ENCODE peak calls at places on chromosome 18, in nine cellular contexts. One of them, this sample, is unnamed.

GRCh38 chr18:30016179-30016578 is 1026.4 kb downstream of the DSC3 start:
- DNase-seq in naive B cell: no peak
- DNase-seq in HFFc6: no peak
- DNase-seq in cardiac muscle cell: no peak
- DNase-seq in HAP-1: no peak
- DNase-seq in left lung: no peak
- DNase-seq in stimulated activated CD8-positive, alpha-beta memory T cell treated with anti-CD3 and anti-CD28 coated beads, Interleukin-15, amount 100 ng/mL, for 24 hours: no peak
- DNase-seq in fibroblast of pulmonary artery: no peak
- DNase-seq in HT-29: no peak
- DNase-seq in this sample: no peak

GRCh38 chr18:9615280-9615797 is 980 bp upstream of the PPP4R1 start:
- DNase-seq in HFFc6: no peak
- DNase-seq in HT-29: no peak
- DNase-seq in fibroblast of pulmonary artery: no peak
- DNase-seq in stimulated activated CD8-positive, alpha-beta memory T cell treated with anti-CD3 and anti-CD28 coated beads, Interleukin-15, amount 100 ng/mL, for 24 hours: no peak
- DNase-seq in cardiac muscle cell: no peak
- DNase-seq in HAP-1: no peak
- DNase-seq in left lung: no peak
- DNase-seq in naive B cell: no peak
- DNase-seq in this sample: no peak

GRCh38 chr18:74040459-74041332 is 106.9 kb downstream of the FBXO15 start:
- DNase-seq in cardiac muscle cell: peak
- DNase-seq in HAP-1: peak
- DNase-seq in stimulated activated CD8-positive, alpha-beta memory T cell treated with anti-CD3 and anti-CD28 coated beads, Interleukin-15, amount 100 ng/mL, for 24 hours: peak
- DNase-seq in fibroblast of pulmonary artery: no peak
- DNase-seq in naive B cell: peak
- DNase-seq in left lung: peak
- DNase-seq in HFFc6: peak
- DNase-seq in HT-29: peak
- DNase-seq in this sample: peak

GRCh38 chr18:76491801-76492668 is 3.0 kb downstream of the ZNF516 start:
- DNase-seq in fibroblast of pulmonary artery: peak
- DNase-seq in cardiac muscle cell: peak
- DNase-seq in stimulated activated CD8-positive, alpha-beta memory T cell treated with anti-CD3 and anti-CD28 coated beads, Interleukin-15, amount 100 ng/mL, for 24 hours: no peak
- DNase-seq in left lung: peak
- DNase-seq in HAP-1: peak
- DNase-seq in HT-29: peak
- DNase-seq in HFFc6: no peak
- DNase-seq in naive B cell: no peak
- DNase-seq in this sample: no peak

GRCh38 chr18:9943311-9943710 is 29.5 kb downstream of the VAPA start:
- DNase-seq in naive B cell: no peak
- DNase-seq in stimulated activated CD8-positive, alpha-beta memory T cell treated with anti-CD3 and anti-CD28 coated beads, Interleukin-15, amount 100 ng/mL, for 24 hours: no peak
- DNase-seq in cardiac muscle cell: no peak
- DNase-seq in HAP-1: no peak
- DNase-seq in left lung: no peak
- DNase-seq in HFFc6: no peak
- DNase-seq in fibroblast of pulmonary artery: no peak
- DNase-seq in HT-29: no peak
- DNase-seq in this sample: no peak

GRCh38 chr18:76256897-76257500 is 238.0 kb downstream of the ZNF516 start:
- DNase-seq in left lung: no peak
- DNase-seq in fibroblast of pulmonary artery: peak
- DNase-seq in naive B cell: no peak
- DNase-seq in cardiac muscle cell: peak
- DNase-seq in HAP-1: peak
- DNase-seq in stimulated activated CD8-positive, alpha-beta memory T cell treated with anti-CD3 and anti-CD28 coated beads, Interleukin-15, amount 100 ng/mL, for 24 hours: no peak
- DNase-seq in HT-29: peak
- DNase-seq in HFFc6: peak
- DNase-seq in this sample: no peak

GRCh38 chr18:36594621-36595020 is 234.2 kb downstream of the TPGS2 start:
- DNase-seq in fibroblast of pulmonary artery: no peak
- DNase-seq in HFFc6: no peak
- DNase-seq in HAP-1: no peak
- DNase-seq in HT-29: no peak
- DNase-seq in stimulated activated CD8-positive, alpha-beta memory T cell treated with anti-CD3 and anti-CD28 coated beads, Interleukin-15, amount 100 ng/mL, for 24 hours: no peak
- DNase-seq in left lung: no peak
- DNase-seq in naive B cell: no peak
- DNase-seq in cardiac muscle cell: no peak
- DNase-seq in this sample: no peak

GRCh38 chr18:55346961-55347740 is 240.8 kb downstream of the TCF4 start:
- DNase-seq in HFFc6: no peak
- DNase-seq in stimulated activated CD8-positive, alpha-beta memory T cell treated with anti-CD3 and anti-CD28 coated beads, Interleukin-15, amount 100 ng/mL, for 24 hours: no peak
- DNase-seq in HAP-1: no peak
- DNase-seq in left lung: no peak
- DNase-seq in fibroblast of pulmonary artery: no peak
- DNase-seq in naive B cell: no peak
- DNase-seq in cardiac muscle cell: no peak
- DNase-seq in HT-29: no peak
- DNase-seq in this sample: no peak